ENCODE peak calls at places on chromosomes 16 and 17, in eight cellular contexts. One of them, this sample, is unnamed.

GRCh38 chr16:23071202-23072083 is 77.8 kb downstream of the USP31 start:
- DNase-seq in AG20443: peak
- DNase-seq in NT2/D1: no peak
- DNase-seq in astrocyte of the cerebellum: peak
- DNase-seq in renal cortical epithelial cell: no peak
- DNase-seq in activated CD8-positive, alpha-beta T cell treated with anti-CD3 and anti-CD28 coated beads, Interleukin-2, amount 10 ng/mL, durations not matched to agents 7 days and 5 days: no peak
- DNase-seq in T-helper 22 cell: no peak
- DNase-seq in fibroblast of pulmonary artery: peak
- DNase-seq in this sample: no peak

GRCh38 chr17:80063815-80064585 is 27.6 kb downstream of the CCDC40 start:
- DNase-seq in NT2/D1: no peak
- DNase-seq in fibroblast of pulmonary artery: peak
- DNase-seq in renal cortical epithelial cell: peak
- DNase-seq in T-helper 22 cell: no peak
- DNase-seq in activated CD8-positive, alpha-beta T cell treated with anti-CD3 and anti-CD28 coated beads, Interleukin-2, amount 10 ng/mL, durations not matched to agents 7 days and 5 days: no peak
- DNase-seq in astrocyte of the cerebellum: peak
- DNase-seq in AG20443: peak
- DNase-seq in this sample: peak

GRCh38 chr16:55370762-55371482 is 46.9 kb downstream of the IRX6 start:
- DNase-seq in NT2/D1: peak
- DNase-seq in AG20443: peak
- DNase-seq in activated CD8-positive, alpha-beta T cell treated with anti-CD3 and anti-CD28 coated beads, Interleukin-2, amount 10 ng/mL, durations not matched to agents 7 days and 5 days: no peak
- DNase-seq in renal cortical epithelial cell: peak
- DNase-seq in fibroblast of pulmonary artery: peak
- DNase-seq in T-helper 22 cell: no peak
- DNase-seq in astrocyte of the cerebellum: peak
- DNase-seq in this sample: peak

GRCh38 chr17:62898239-62898864 is 67.7 kb upstream of the TANC2 start:
- DNase-seq in T-helper 22 cell: no peak
- DNase-seq in renal cortical epithelial cell: no peak
- DNase-seq in AG20443: peak
- DNase-seq in astrocyte of the cerebellum: no peak
- DNase-seq in NT2/D1: no peak
- DNase-seq in fibroblast of pulmonary artery: peak
- DNase-seq in activated CD8-positive, alpha-beta T cell treated with anti-CD3 and anti-CD28 coated beads, Interleukin-2, amount 10 ng/mL, durations not matched to agents 7 days and 5 days: no peak
- DNase-seq in this sample: no peak

GRCh38 chr16:65121870-65122723 is at the start of gene CDH11:
- DNase-seq in renal cortical epithelial cell: no peak
- DNase-seq in activated CD8-positive, alpha-beta T cell treated with anti-CD3 and anti-CD28 coated beads, Interleukin-2, amount 10 ng/mL, durations not matched to agents 7 days and 5 days: no peak
- DNase-seq in NT2/D1: peak
- DNase-seq in astrocyte of the cerebellum: peak
- DNase-seq in AG20443: peak
- DNase-seq in T-helper 22 cell: no peak
- DNase-seq in fibroblast of pulmonary artery: peak
- DNase-seq in this sample: no peak

GRCh38 chr17:39150795-39151679 is at the start of gene PLXDC1:
- DNase-seq in NT2/D1: no peak
- DNase-seq in activated CD8-positive, alpha-beta T cell treated with anti-CD3 and anti-CD28 coated beads, Interleukin-2, amount 10 ng/mL, durations not matched to agents 7 days and 5 days: no peak
- DNase-seq in renal cortical epithelial cell: no peak
- DNase-seq in AG20443: peak
- DNase-seq in astrocyte of the cerebellum: no peak
- DNase-seq in T-helper 22 cell: no peak
- DNase-seq in fibroblast of pulmonary artery: no peak
- DNase-seq in this sample: no peak

GRCh38 chr16:7405166-7405565 is 72.5 kb downstream of the RBFOX1 start:
- DNase-seq in astrocyte of the cerebellum: no peak
- DNase-seq in activated CD8-positive, alpha-beta T cell treated with anti-CD3 and anti-CD28 coated beads, Interleukin-2, amount 10 ng/mL, durations not matched to agents 7 days and 5 days: no peak
- DNase-seq in T-helper 22 cell: no peak
- DNase-seq in AG20443: no peak
- DNase-seq in NT2/D1: peak
- DNase-seq in fibroblast of pulmonary artery: no peak
- DNase-seq in renal cortical epithelial cell: no peak
- DNase-seq in this sample: no peak

GRCh38 chr16:20114356-20114755 is 40.7 kb upstream of the GPR139 start:
- DNase-seq in renal cortical epithelial cell: peak
- DNase-seq in NT2/D1: no peak
- DNase-seq in fibroblast of pulmonary artery: no peak
- DNase-seq in astrocyte of the cerebellum: no peak
- DNase-seq in T-helper 22 cell: no peak
- DNase-seq in activated CD8-positive, alpha-beta T cell treated with anti-CD3 and anti-CD28 coated beads, Interleukin-2, amount 10 ng/mL, durations not matched to agents 7 days and 5 days: no peak
- DNase-seq in AG20443: no peak
- DNase-seq in this sample: no peak

GRCh38 chr17:4840893-4841242 is 7.7 kb downstream of the MINK1 start:
- DNase-seq in astrocyte of the cerebellum: no peak
- DNase-seq in T-helper 22 cell: no peak
- DNase-seq in NT2/D1: no peak
- DNase-seq in renal cortical epithelial cell: no peak
- DNase-seq in AG20443: no peak
- DNase-seq in activated CD8-positive, alpha-beta T cell treated with anti-CD3 and anti-CD28 coated beads, Interleukin-2, amount 10 ng/mL, durations not matched to agents 7 days and 5 days: no peak
- DNase-seq in fibroblast of pulmonary artery: no peak
- DNase-seq in this sample: no peak

GRCh38 chr16:4601317-4602186 is 13.1 kb downstream of the UBALD1 start:
- DNase-seq in astrocyte of the cerebellum: no peak
- DNase-seq in AG20443: peak
- DNase-seq in T-helper 22 cell: no peak
- DNase-seq in NT2/D1: no peak
- DNase-seq in activated CD8-positive, alpha-beta T cell treated with anti-CD3 and anti-CD28 coated beads, Interleukin-2, amount 10 ng/mL, durations not matched to agents 7 days and 5 days: no peak
- DNase-seq in fibroblast of pulmonary artery: peak
- DNase-seq in renal cortical epithelial cell: no peak
- DNase-seq in this sample: no peak

GRCh38 chr16:10738231-10739077 is 5.2 kb upstream of the NUBP1 start:
- DNase-seq in astrocyte of the cerebellum: no peak
- DNase-seq in AG20443: peak
- DNase-seq in activated CD8-positive, alpha-beta T cell treated with anti-CD3 and anti-CD28 coated beads, Interleukin-2, amount 10 ng/mL, durations not matched to agents 7 days and 5 days: peak
- DNase-seq in NT2/D1: peak
- DNase-seq in fibroblast of pulmonary artery: peak
- DNase-seq in T-helper 22 cell: peak
- DNase-seq in renal cortical epithelial cell: peak
- DNase-seq in this sample: peak

GRCh38 chr17:51734462-51734861 is 424.1 kb downstream of the CA10 start:
- DNase-seq in NT2/D1: no peak
- DNase-seq in T-helper 22 cell: no peak
- DNase-seq in astrocyte of the cerebellum: no peak
- DNase-seq in renal cortical epithelial cell: no peak
- DNase-seq in fibroblast of pulmonary artery: no peak
- DNase-seq in AG20443: no peak
- DNase-seq in activated CD8-positive, alpha-beta T cell treated with anti-CD3 and anti-CD28 coated beads, Interleukin-2, amount 10 ng/mL, durations not matched to agents 7 days and 5 days: no peak
- DNase-seq in this sample: no peak

GRCh38 chr16:70482624-70483023 is 28.2 kb downstream of the FCSK start:
- DNase-seq in NT2/D1: no peak
- DNase-seq in T-helper 22 cell: no peak
- DNase-seq in astrocyte of the cerebellum: no peak
- DNase-seq in fibroblast of pulmonary artery: no peak
- DNase-seq in renal cortical epithelial cell: no peak
- DNase-seq in activated CD8-positive, alpha-beta T cell treated with anti-CD3 and anti-CD28 coated beads, Interleukin-2, amount 10 ng/mL, durations not matched to agents 7 days and 5 days: no peak
- DNase-seq in AG20443: no peak
- DNase-seq in this sample: no peak

GRCh38 chr17:62696726-62697490 is 69.4 kb downstream of the MRC2 start:
- DNase-seq in activated CD8-positive, alpha-beta T cell treated with anti-CD3 and anti-CD28 coated beads, Interleukin-2, amount 10 ng/mL, durations not matched to agents 7 days and 5 days: no peak
- DNase-seq in fibroblast of pulmonary artery: no peak
- DNase-seq in AG20443: peak
- DNase-seq in renal cortical epithelial cell: no peak
- DNase-seq in NT2/D1: no peak
- DNase-seq in T-helper 22 cell: no peak
- DNase-seq in astrocyte of the cerebellum: no peak
- DNase-seq in this sample: no peak

GRCh38 chr17:78278139-78278741 is 46.8 kb downstream of the TMEM235 start:
- DNase-seq in T-helper 22 cell: no peak
- DNase-seq in AG20443: no peak
- DNase-seq in astrocyte of the cerebellum: no peak
- DNase-seq in renal cortical epithelial cell: no peak
- DNase-seq in activated CD8-positive, alpha-beta T cell treated with anti-CD3 and anti-CD28 coated beads, Interleukin-2, amount 10 ng/mL, durations not matched to agents 7 days and 5 days: no peak
- DNase-seq in fibroblast of pulmonary artery: no peak
- DNase-seq in NT2/D1: no peak
- DNase-seq in this sample: no peak

GRCh38 chr17:43402567-43402966 is 3.8 kb downstream of the ARL4D start:
- DNase-seq in NT2/D1: no peak
- DNase-seq in AG20443: no peak
- DNase-seq in T-helper 22 cell: no peak
- DNase-seq in renal cortical epithelial cell: no peak
- DNase-seq in activated CD8-positive, alpha-beta T cell treated with anti-CD3 and anti-CD28 coated beads, Interleukin-2, amount 10 ng/mL, durations not matched to agents 7 days and 5 days: no peak
- DNase-seq in fibroblast of pulmonary artery: no peak
- DNase-seq in astrocyte of the cerebellum: no peak
- DNase-seq in this sample: no peak

GRCh38 chr17:73544333-73544732 is 99.9 kb downstream of the SDK2 start:
- DNase-seq in AG20443: no peak
- DNase-seq in T-helper 22 cell: no peak
- DNase-seq in astrocyte of the cerebellum: no peak
- DNase-seq in fibroblast of pulmonary artery: no peak
- DNase-seq in renal cortical epithelial cell: no peak
- DNase-seq in activated CD8-positive, alpha-beta T cell treated with anti-CD3 and anti-CD28 coated beads, Interleukin-2, amount 10 ng/mL, durations not matched to agents 7 days and 5 days: no peak
- DNase-seq in NT2/D1: no peak
- DNase-seq in this sample: no peak

GRCh38 chr17:78924481-78925151 is 571 bp downstream of the TIMP2 start:
- DNase-seq in activated CD8-positive, alpha-beta T cell treated with anti-CD3 and anti-CD28 coated beads, Interleukin-2, amount 10 ng/mL, durations not matched to agents 7 days and 5 days: no peak
- DNase-seq in T-helper 22 cell: no peak
- DNase-seq in fibroblast of pulmonary artery: no peak
- DNase-seq in astrocyte of the cerebellum: no peak
- DNase-seq in AG20443: peak
- DNase-seq in renal cortical epithelial cell: no peak
- DNase-seq in NT2/D1: no peak
- DNase-seq in this sample: peak

GRCh38 chr16:51155199-51155607 is 4.1 kb upstream of the SALL1 start:
- DNase-seq in renal cortical epithelial cell: peak
- DNase-seq in AG20443: peak
- DNase-seq in NT2/D1: no peak
- DNase-seq in fibroblast of pulmonary artery: no peak
- DNase-seq in activated CD8-positive, alpha-beta T cell treated with anti-CD3 and anti-CD28 coated beads, Interleukin-2, amount 10 ng/mL, durations not matched to agents 7 days and 5 days: no peak
- DNase-seq in astrocyte of the cerebellum: no peak
- DNase-seq in T-helper 22 cell: no peak
- DNase-seq in this sample: no peak

GRCh38 chr16:29710227-29711219 is 31.5 kb downstream of the QPRT start:
- DNase-seq in astrocyte of the cerebellum: peak
- DNase-seq in activated CD8-positive, alpha-beta T cell treated with anti-CD3 and anti-CD28 coated beads, Interleukin-2, amount 10 ng/mL, durations not matched to agents 7 days and 5 days: peak
- DNase-seq in AG20443: peak
- DNase-seq in fibroblast of pulmonary artery: peak
- DNase-seq in NT2/D1: no peak
- DNase-seq in renal cortical epithelial cell: peak
- DNase-seq in T-helper 22 cell: peak
- DNase-seq in this sample: peak

GRCh38 chr16:78183886-78184553 is 84.6 kb downstream of the WWOX start:
- DNase-seq in T-helper 22 cell: no peak
- DNase-seq in renal cortical epithelial cell: no peak
- DNase-seq in astrocyte of the cerebellum: peak
- DNase-seq in AG20443: no peak
- DNase-seq in activated CD8-positive, alpha-beta T cell treated with anti-CD3 and anti-CD28 coated beads, Interleukin-2, amount 10 ng/mL, durations not matched to agents 7 days and 5 days: no peak
- DNase-seq in NT2/D1: no peak
- DNase-seq in fibroblast of pulmonary artery: no peak
- DNase-seq in this sample: no peak

GRCh38 chr16:21117567-21117966 is 33.1 kb downstream of the DNAH3 start:
- DNase-seq in activated CD8-positive, alpha-beta T cell treated with anti-CD3 and anti-CD28 coated beads, Interleukin-2, amount 10 ng/mL, durations not matched to agents 7 days and 5 days: no peak
- DNase-seq in NT2/D1: no peak
- DNase-seq in T-helper 22 cell: no peak
- DNase-seq in fibroblast of pulmonary artery: no peak
- DNase-seq in renal cortical epithelial cell: no peak
- DNase-seq in astrocyte of the cerebellum: no peak
- DNase-seq in AG20443: no peak
- DNase-seq in this sample: no peak

GRCh38 chr17:66347661-66348604 is 45.5 kb downstream of the PRKCA start:
- DNase-seq in fibroblast of pulmonary artery: peak
- DNase-seq in activated CD8-positive, alpha-beta T cell treated with anti-CD3 and anti-CD28 coated beads, Interleukin-2, amount 10 ng/mL, durations not matched to agents 7 days and 5 days: no peak
- DNase-seq in T-helper 22 cell: no peak
- DNase-seq in NT2/D1: no peak
- DNase-seq in renal cortical epithelial cell: peak
- DNase-seq in AG20443: no peak
- DNase-seq in astrocyte of the cerebellum: peak
- DNase-seq in this sample: no peak

GRCh38 chr17:61405047-61405685 is 5.5 kb downstream of the TBX2 start:
- DNase-seq in NT2/D1: no peak
- DNase-seq in fibroblast of pulmonary artery: no peak
- DNase-seq in astrocyte of the cerebellum: no peak
- DNase-seq in AG20443: no peak
- DNase-seq in activated CD8-positive, alpha-beta T cell treated with anti-CD3 and anti-CD28 coated beads, Interleukin-2, amount 10 ng/mL, durations not matched to agents 7 days and 5 days: no peak
- DNase-seq in renal cortical epithelial cell: no peak
- DNase-seq in T-helper 22 cell: no peak
- DNase-seq in this sample: no peak

GRCh38 chr17:62188713-62189112 is 123.6 kb upstream of the MED13 start:
- DNase-seq in AG20443: no peak
- DNase-seq in NT2/D1: peak
- DNase-seq in fibroblast of pulmonary artery: peak
- DNase-seq in renal cortical epithelial cell: peak
- DNase-seq in astrocyte of the cerebellum: no peak
- DNase-seq in T-helper 22 cell: no peak
- DNase-seq in activated CD8-positive, alpha-beta T cell treated with anti-CD3 and anti-CD28 coated beads, Interleukin-2, amount 10 ng/mL, durations not matched to agents 7 days and 5 days: no peak
- DNase-seq in this sample: no peak

This sample was measured in KBM-7.